ENCODE peak calls at places on chromosomes 6 and 20, in four cellular contexts. One of them, this sample, is unnamed.

GRCh38 chr6:159114569-159114968 is 54.6 kb upstream of the FNDC1 start:
- DNase-seq in small intestine: no peak
- DNase-seq in adrenal gland: no peak
- DNase-seq in CD8-positive, alpha-beta T cell: no peak
- DNase-seq in this sample: no peak

GRCh38 chr20:13349240-13349604 is 128.1 kb downstream of the ISM1 start:
- DNase-seq in small intestine: no peak
- DNase-seq in CD8-positive, alpha-beta T cell: no peak
- DNase-seq in adrenal gland: no peak
- DNase-seq in this sample: no peak

GRCh38 chr6:150236544-150236943 is 93.7 kb downstream of the PPP1R14C start:
- DNase-seq in adrenal gland: no peak
- DNase-seq in small intestine: no peak
- DNase-seq in CD8-positive, alpha-beta T cell: no peak
- DNase-seq in this sample: no peak

GRCh38 chr6:28525496-28526039 is at the start of gene GPX5:
- DNase-seq in small intestine: no peak
- DNase-seq in CD8-positive, alpha-beta T cell: no peak
- DNase-seq in adrenal gland: no peak
- DNase-seq in this sample: peak; percentile 43

GRCh38 chr6:81896561-81896960 is 144.1 kb upstream of the TENT5A start:
- DNase-seq in CD8-positive, alpha-beta T cell: no peak
- DNase-seq in adrenal gland: no peak
- DNase-seq in small intestine: no peak
- DNase-seq in this sample: no peak

GRCh38 chr6:108609276-108609769 is 48.6 kb downstream of the FOXO3 start:
- DNase-seq in small intestine: no peak
- DNase-seq in CD8-positive, alpha-beta T cell: no peak
- DNase-seq in adrenal gland: no peak
- DNase-seq in this sample: peak; percentile 38

GRCh38 chr6:17013701-17014100 is 88.1 kb upstream of the STMND1 start:
- DNase-seq in adrenal gland: no peak
- DNase-seq in CD8-positive, alpha-beta T cell: no peak
- DNase-seq in small intestine: no peak
- DNase-seq in this sample: no peak

GRCh38 chr6:74731921-74732320 is 473.9 kb downstream of the COL12A1 start:
- DNase-seq in CD8-positive, alpha-beta T cell: no peak
- DNase-seq in adrenal gland: no peak
- DNase-seq in small intestine: no peak
- DNase-seq in this sample: no peak

GRCh38 chr6:111565316-111566221 is 40.1 kb downstream of the TRAF3IP2 start:
- DNase-seq in adrenal gland: no peak
- DNase-seq in small intestine: peak; percentile 46
- DNase-seq in CD8-positive, alpha-beta T cell: no peak
- DNase-seq in this sample: peak; percentile 87

GRCh38 chr6:107539409-107539808 is 49.5 kb downstream of the SOBP start:
- DNase-seq in CD8-positive, alpha-beta T cell: no peak
- DNase-seq in small intestine: peak; percentile 35
- DNase-seq in adrenal gland: no peak
- DNase-seq in this sample: no peak

GRCh38 chr6:127376685-127377084 is 33.3 kb upstream of the ECHDC1 start:
- DNase-seq in adrenal gland: no peak
- DNase-seq in CD8-positive, alpha-beta T cell: no peak
- DNase-seq in small intestine: no peak
- DNase-seq in this sample: no peak

GRCh38 chr20:2889209-2889608 is 15.9 kb downstream of the PTPRA start:
- DNase-seq in small intestine: no peak
- DNase-seq in CD8-positive, alpha-beta T cell: no peak
- DNase-seq in adrenal gland: no peak
- DNase-seq in this sample: no peak

GRCh38 chr6:150134280-150134920 is 8.4 kb upstream of the PPP1R14C start:
- DNase-seq in CD8-positive, alpha-beta T cell: no peak
- DNase-seq in small intestine: peak; percentile 87
- DNase-seq in adrenal gland: no peak
- DNase-seq in this sample: no peak

GRCh38 chr6:43875849-43876572 is 106.0 kb downstream of the VEGFA start:
- DNase-seq in small intestine: no peak
- DNase-seq in CD8-positive, alpha-beta T cell: no peak
- DNase-seq in adrenal gland: no peak
- DNase-seq in this sample: no peak

GRCh38 chr6:13615802-13616140 is 636 bp downstream of the NOL7 start:
- DNase-seq in small intestine: peak; percentile 59
- DNase-seq in CD8-positive, alpha-beta T cell: peak; percentile 40
- DNase-seq in adrenal gland: peak; percentile 79
- DNase-seq in this sample: no peak

GRCh38 chr20:41366546-41367392 is at the start of gene EMILIN3:
- DNase-seq in adrenal gland: no peak
- DNase-seq in small intestine: no peak
- DNase-seq in CD8-positive, alpha-beta T cell: no peak
- DNase-seq in this sample: no peak

GRCh38 chr20:37294262-37294981 is 5.0 kb downstream of the MANBAL start:
- DNase-seq in adrenal gland: no peak
- DNase-seq in CD8-positive, alpha-beta T cell: no peak
- DNase-seq in small intestine: no peak
- DNase-seq in this sample: no peak

GRCh38 chr20:62668441-62669027 is 26.2 kb downstream of the SLCO4A1 start:
- DNase-seq in CD8-positive, alpha-beta T cell: peak; percentile 49
- DNase-seq in adrenal gland: peak; percentile 90
- DNase-seq in small intestine: peak; percentile 74
- DNase-seq in this sample: peak; percentile 17

GRCh38 chr6:74899416-74899815 is 306.4 kb downstream of the COL12A1 start:
- DNase-seq in adrenal gland: no peak
- DNase-seq in CD8-positive, alpha-beta T cell: no peak
- DNase-seq in small intestine: no peak
- DNase-seq in this sample: peak; percentile 22

GRCh38 chr20:18174906-18175683 is 37.4 kb downstream of the KAT14 start:
- DNase-seq in small intestine: no peak
- DNase-seq in CD8-positive, alpha-beta T cell: no peak
- DNase-seq in adrenal gland: no peak
- DNase-seq in this sample: no peak

GRCh38 chr6:13760948-13761347 is 49.3 kb upstream of the RANBP9 start:
- DNase-seq in CD8-positive, alpha-beta T cell: no peak
- DNase-seq in small intestine: no peak
- DNase-seq in adrenal gland: no peak
- DNase-seq in this sample: no peak

GRCh38 chr20:1187605-1188171 is 2.9 kb upstream of the TMEM74B start:
- DNase-seq in small intestine: peak; percentile 89
- DNase-seq in CD8-positive, alpha-beta T cell: no peak
- DNase-seq in adrenal gland: no peak
- DNase-seq in this sample: no peak

GRCh38 chr6:2063547-2063946 is 181.9 kb downstream of the GMDS start:
- DNase-seq in adrenal gland: no peak
- DNase-seq in CD8-positive, alpha-beta T cell: no peak
- DNase-seq in small intestine: no peak
- DNase-seq in this sample: no peak

GRCh38 chr6:39884696-39885095 is 49.6 kb downstream of the MOCS1 start:
- DNase-seq in small intestine: no peak
- DNase-seq in adrenal gland: no peak
- DNase-seq in CD8-positive, alpha-beta T cell: no peak
- DNase-seq in this sample: no peak

GRCh38 chr20:44494266-44494665 is 18.6 kb downstream of the TTPAL start:
- DNase-seq in adrenal gland: no peak
- DNase-seq in CD8-positive, alpha-beta T cell: no peak
- DNase-seq in small intestine: no peak
- DNase-seq in this sample: no peak

GRCh38 chr20:20548527-20549266 is 163.7 kb downstream of the RALGAPA2 start:
- DNase-seq in CD8-positive, alpha-beta T cell: no peak
- DNase-seq in small intestine: peak; percentile 78
- DNase-seq in adrenal gland: no peak
- DNase-seq in this sample: no peak

GRCh38 chr20:17395729-17396128 is 135.4 kb downstream of the BFSP1 start:
- DNase-seq in small intestine: no peak
- DNase-seq in CD8-positive, alpha-beta T cell: no peak
- DNase-seq in adrenal gland: no peak
- DNase-seq in this sample: no peak

GRCh38 chr6:47917202-47917601 is 135.4 kb downstream of the OPN5 start:
- DNase-seq in adrenal gland: no peak
- DNase-seq in CD8-positive, alpha-beta T cell: no peak
- DNase-seq in small intestine: no peak
- DNase-seq in this sample: no peak

GRCh38 chr6:170462366-170463020 is 90.6 kb downstream of the PSMB1 start:
- DNase-seq in adrenal gland: no peak
- DNase-seq in CD8-positive, alpha-beta T cell: no peak
- DNase-seq in small intestine: no peak
- DNase-seq in this sample: no peak

GRCh38 chr20:5136096-5136495 is 9.3 kb downstream of the CDS2 start:
- DNase-seq in adrenal gland: no peak
- DNase-seq in small intestine: no peak
- DNase-seq in CD8-positive, alpha-beta T cell: no peak
- DNase-seq in this sample: no peak

GRCh38 chr6:78619016-78619415 is 248.3 kb upstream of the IRAK1BP1 start:
- DNase-seq in adrenal gland: no peak
- DNase-seq in small intestine: no peak
- DNase-seq in CD8-positive, alpha-beta T cell: no peak
- DNase-seq in this sample: no peak

GRCh38 chr6:35727935-35728662 is 8.7 kb upstream of the ARMC12 start:
- DNase-seq in small intestine: peak; percentile 95
- DNase-seq in CD8-positive, alpha-beta T cell: peak; percentile 85
- DNase-seq in adrenal gland: peak; percentile 98
- DNase-seq in this sample: peak; percentile 86

GRCh38 chr6:44494011-44494501 is 106.5 kb downstream of the CDC5L start:
- DNase-seq in adrenal gland: peak; percentile 27
- DNase-seq in CD8-positive, alpha-beta T cell: no peak
- DNase-seq in small intestine: peak; percentile 73
- DNase-seq in this sample: no peak

GRCh38 chr20:64067733-64068307 is 4.8 kb downstream of the TCEA2 start:
- DNase-seq in CD8-positive, alpha-beta T cell: no peak
- DNase-seq in adrenal gland: no peak
- DNase-seq in small intestine: no peak
- DNase-seq in this sample: no peak

GRCh38 chr6:149003560-149003959 is 256.7 kb downstream of the UST start:
- DNase-seq in CD8-positive, alpha-beta T cell: no peak
- DNase-seq in adrenal gland: no peak
- DNase-seq in small intestine: no peak
- DNase-seq in this sample: no peak

DNA sequence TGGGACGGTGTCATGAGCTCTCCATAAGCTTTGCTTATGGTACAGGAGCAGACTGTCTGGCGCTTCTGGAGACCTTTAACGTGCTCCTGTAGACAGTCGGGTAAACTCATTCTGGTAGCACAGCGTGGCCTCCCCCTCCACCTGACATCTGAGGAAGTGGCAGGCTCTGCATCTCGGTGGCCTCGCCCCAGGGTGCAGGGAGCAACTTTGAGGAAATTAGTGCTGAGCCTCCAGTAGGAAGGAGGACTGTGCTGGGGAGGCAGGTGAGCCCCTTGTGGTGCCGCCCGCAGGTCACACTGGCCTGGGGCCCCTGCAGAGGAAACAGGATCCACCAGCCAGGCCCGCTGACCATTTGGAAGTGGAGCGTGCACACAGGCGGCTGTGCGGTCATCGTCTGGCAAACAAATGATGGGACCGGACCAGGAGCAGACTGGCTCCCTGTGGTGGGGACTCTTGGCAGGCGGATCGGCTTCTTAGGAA is 57.9 kb downstream of the SYNJ2 start:
- DNase-seq in small intestine: no peak
- DNase-seq in CD8-positive, alpha-beta T cell: no peak
- DNase-seq in adrenal gland: no peak
- DNase-seq in this sample: no peak
- H3K4me3 ChIP-seq in small intestine: no peak overlapping the region
- H3K4me3 ChIP-seq in CD8-positive, alpha-beta T cell: no peak overlapping the region
- H3K4me3 ChIP-seq in adrenal gland: no peak overlapping the region
- H3K4me3 ChIP-seq in this sample: no peak overlapping the region

GRCh38 chr6:57252975-57253374 is 30.9 kb upstream of the RAB23 start:
- DNase-seq in adrenal gland: no peak
- DNase-seq in small intestine: no peak
- DNase-seq in CD8-positive, alpha-beta T cell: no peak
- DNase-seq in this sample: no peak
- H3K4me3 ChIP-seq in adrenal gland: no peak overlapping the region
- H3K4me3 ChIP-seq in small intestine: no peak overlapping the region
- H3K4me3 ChIP-seq in CD8-positive, alpha-beta T cell: no peak overlapping the region
- H3K4me3 ChIP-seq in this sample: no peak overlapping the region

GRCh38 chr6:117432273-117432672 is 6.5 kb upstream of the ROS1 start:
- DNase-seq in adrenal gland: no peak
- DNase-seq in small intestine: no peak
- DNase-seq in CD8-positive, alpha-beta T cell: no peak
- DNase-seq in this sample: no peak
- H3K4me3 ChIP-seq in adrenal gland: no peak overlapping the region
- H3K4me3 ChIP-seq in small intestine: no peak overlapping the region
- H3K4me3 ChIP-seq in CD8-positive, alpha-beta T cell: no peak overlapping the region
- H3K4me3 ChIP-seq in this sample: no peak overlapping the region

GRCh38 chr6:125198285-125199009 is 44.9 kb downstream of the TPD52L1 start:
- DNase-seq in small intestine: no peak
- DNase-seq in adrenal gland: no peak
- DNase-seq in CD8-positive, alpha-beta T cell: no peak
- DNase-seq in this sample: no peak

GRCh38 chr6:125200986-125201385 is 47.4 kb downstream of the TPD52L1 start:
- DNase-seq in adrenal gland: no peak
- DNase-seq in CD8-positive, alpha-beta T cell: no peak
- DNase-seq in small intestine: no peak
- DNase-seq in this sample: no peak

GRCh38 chr6:125203395-125203794 is 49.8 kb downstream of the TPD52L1 start:
- DNase-seq in adrenal gland: no peak
- DNase-seq in CD8-positive, alpha-beta T cell: no peak
- DNase-seq in small intestine: no peak
- DNase-seq in this sample: no peak

GRCh38 chr6:125205931-125206330 is 52.4 kb downstream of the TPD52L1 start:
- DNase-seq in CD8-positive, alpha-beta T cell: no peak
- DNase-seq in adrenal gland: no peak
- DNase-seq in small intestine: no peak
- DNase-seq in this sample: no peak

GRCh38 chr6:125201961-125202729 is 48.6 kb downstream of the TPD52L1 start:
- DNase-seq in CD8-positive, alpha-beta T cell: no peak
- DNase-seq in small intestine: peak; percentile 36
- DNase-seq in adrenal gland: peak; percentile 79
- DNase-seq in this sample: no peak
- H3K4me3 ChIP-seq in CD8-positive, alpha-beta T cell: no peak overlapping the region
- H3K4me3 ChIP-seq in small intestine: no peak overlapping the region
- H3K4me3 ChIP-seq in adrenal gland: no peak overlapping the region
- H3K4me3 ChIP-seq in this sample: no peak overlapping the region

GRCh38 chr6:166640342-166641043 is 13.4 kb upstream of the RPS6KA2 start:
- DNase-seq in CD8-positive, alpha-beta T cell: no peak
- DNase-seq in small intestine: no peak
- DNase-seq in adrenal gland: no peak
- DNase-seq in this sample: no peak
- H3K4me3 ChIP-seq in CD8-positive, alpha-beta T cell: no peak overlapping the region
- H3K4me3 ChIP-seq in small intestine: no peak overlapping the region
- H3K4me3 ChIP-seq in adrenal gland: no peak overlapping the region
- H3K4me3 ChIP-seq in this sample: no peak overlapping the region

GRCh38 chr6:83381949-83382348 is 48.9 kb downstream of the ME1 start:
- DNase-seq in CD8-positive, alpha-beta T cell: no peak
- DNase-seq in adrenal gland: no peak
- DNase-seq in small intestine: no peak
- DNase-seq in this sample: no peak
- H3K4me3 ChIP-seq in CD8-positive, alpha-beta T cell: no peak overlapping the region
- H3K4me3 ChIP-seq in adrenal gland: no peak overlapping the region
- H3K4me3 ChIP-seq in small intestine: no peak overlapping the region
- H3K4me3 ChIP-seq in this sample: no peak overlapping the region

GRCh38 chr6:34393191-34393967 is 910 bp upstream of the NUDT3 start:
- DNase-seq in adrenal gland: no peak
- DNase-seq in CD8-positive, alpha-beta T cell: no peak
- DNase-seq in small intestine: no peak
- DNase-seq in this sample: no peak
- H3K4me3 ChIP-seq in adrenal gland: peak overlapping the region; percentile 89
- H3K4me3 ChIP-seq in CD8-positive, alpha-beta T cell: peak overlapping the region; percentile 96
- H3K4me3 ChIP-seq in small intestine: peak overlapping the region; percentile 42
- H3K4me3 ChIP-seq in this sample: peak overlapping the region; percentile 78

This sample was measured in Jurkat, Clone E6-1.